ENCODE peak calls at places on chromosomes 2 and 18, in nine cellular contexts. G is CD4-positive, alpha-beta T cell; O is substantia nigra; F is RWPE1; A is cardiac muscle cell; Q is A549; E is endodermal cell; N is psoas muscle; M is HCT116. R is an unnamed sample.

GRCh38 chr2:128155970-128156369 is 65.0 kb downstream of the UGGT1 start:
- DNase-seq in G (no peak), O (no peak), F (no peak), A (peak), Q (no peak), E (no peak), N (no peak), M (no peak), R (no peak)

GRCh38 chr2:62801814-62802524 is 96.5 kb downstream of the EHBP1 start:
- DNase-seq in G (no peak), O (no peak), F (no peak), A (no peak), Q (peak), E (no peak), N (no peak), M (no peak), R (no peak)

GRCh38 chr2:165440367-165440766 is 29.1 kb upstream of the CSRNP3 start:
- DNase-seq in G (no peak), O (no peak), F (no peak), A (no peak), Q (no peak), E (no peak), N (no peak), M (no peak), R (no peak)

GRCh38 chr18:32355896-32356295 is 114.8 kb downstream of the GAREM1 start:
- DNase-seq in G (no peak), O (no peak), F (no peak), A (no peak), Q (no peak), E (no peak), N (no peak), M (no peak), R (no peak)

GRCh38 chr2:133171396-133172004 is 396.8 kb downstream of the NCKAP5 start:
- DNase-seq in G (no peak), O (no peak), F (peak), A (peak), Q (peak), E (peak), N (no peak), M (peak), R (no peak)

GRCh38 chr2:196685792-196686191 is 46.3 kb downstream of the CCDC150 start:
- DNase-seq in G (no peak), O (no peak), F (no peak), A (no peak), Q (peak), E (no peak), N (no peak), M (no peak), R (no peak)

GRCh38 chr18:24190590-24190989 is 51.7 kb downstream of the CABYR start:
- DNase-seq in G (no peak), O (no peak), F (no peak), A (no peak), Q (no peak), E (no peak), N (no peak), M (no peak), R (no peak)

GRCh38 chr2:729363-729762 is 52.2 kb upstream of the TMEM18 start:
- DNase-seq in G (no peak), O (no peak), F (no peak), A (no peak), Q (no peak), E (no peak), N (no peak), M (no peak), R (no peak)

GRCh38 chr2:110828330-110828729 is 96.0 kb downstream of the ACOXL start:
- DNase-seq in G (no peak), O (no peak), F (no peak), A (no peak), Q (peak), E (no peak), N (no peak), M (no peak), R (no peak)

GRCh38 chr2:63053889-63054725 is 3.5 kb downstream of the OTX1 start:
- DNase-seq in G (no peak), O (no peak), F (no peak), A (peak), Q (no peak), E (peak), N (peak), M (no peak), R (no peak)

GRCh38 chr2:150426315-150426714 is 61.2 kb downstream of the RND3 start:
- DNase-seq in G (no peak), O (no peak), F (no peak), A (no peak), Q (no peak), E (no peak), N (no peak), M (no peak), R (no peak)

GRCh38 chr2:157857881-157858280 is 18.2 kb downstream of the ACVR1 start:
- DNase-seq in G (no peak), O (no peak), F (no peak), A (no peak), Q (peak), E (no peak), N (no peak), M (no peak), R (no peak)

GRCh38 chr2:53036196-53036595 is 731.4 kb upstream of the CHAC2 start:
- DNase-seq in G (no peak), O (no peak), F (no peak), A (no peak), Q (no peak), E (no peak), N (no peak), M (no peak), R (no peak)

GRCh38 chr18:21262244-21262643 is 20.2 kb downstream of the GREB1L start:
- DNase-seq in G (no peak), O (no peak), F (no peak), A (no peak), Q (no peak), E (no peak), N (no peak), M (no peak), R (no peak)

GRCh38 chr2:49616800-49617199 is 462.5 kb upstream of the FSHR start:
- DNase-seq in G (no peak), O (no peak), F (no peak), A (peak), Q (peak), E (no peak), N (no peak), M (no peak), R (no peak)

GRCh38 chr2:239443666-239444567 is 43.1 kb upstream of the HDAC4 start:
- DNase-seq in G (no peak), O (no peak), F (peak), A (no peak), Q (no peak), E (peak), N (no peak), M (no peak), R (no peak)
- H3K27ac ChIP-seq in G (no peak), O (peak), F (peak), A (no peak), Q (no peak), E (no peak), N (no peak), M (no peak), R (no peak)

GRCh38 chr2:66080136-66080535 is 354.8 kb upstream of the MEIS1 start:
- DNase-seq in G (no peak), O (no peak), F (no peak), A (no peak), Q (no peak), E (no peak), N (no peak), M (no peak), R (no peak)
- H3K27ac ChIP-seq in G (no peak), O (no peak), F (no peak), A (no peak), Q (no peak), E (no peak), N (no peak), M (no peak), R (no peak)

GRCh38 chr18:62458346-62458745 is 64.5 kb upstream of the ZCCHC2 start:
- DNase-seq in G (no peak), O (no peak), F (no peak), A (no peak), Q (no peak), E (no peak), N (no peak), M (no peak), R (no peak)
- H3K27ac ChIP-seq in G (no peak), O (no peak), F (no peak), A (no peak), Q (no peak), E (no peak), N (peak), M (no peak), R (no peak)

DNA sequence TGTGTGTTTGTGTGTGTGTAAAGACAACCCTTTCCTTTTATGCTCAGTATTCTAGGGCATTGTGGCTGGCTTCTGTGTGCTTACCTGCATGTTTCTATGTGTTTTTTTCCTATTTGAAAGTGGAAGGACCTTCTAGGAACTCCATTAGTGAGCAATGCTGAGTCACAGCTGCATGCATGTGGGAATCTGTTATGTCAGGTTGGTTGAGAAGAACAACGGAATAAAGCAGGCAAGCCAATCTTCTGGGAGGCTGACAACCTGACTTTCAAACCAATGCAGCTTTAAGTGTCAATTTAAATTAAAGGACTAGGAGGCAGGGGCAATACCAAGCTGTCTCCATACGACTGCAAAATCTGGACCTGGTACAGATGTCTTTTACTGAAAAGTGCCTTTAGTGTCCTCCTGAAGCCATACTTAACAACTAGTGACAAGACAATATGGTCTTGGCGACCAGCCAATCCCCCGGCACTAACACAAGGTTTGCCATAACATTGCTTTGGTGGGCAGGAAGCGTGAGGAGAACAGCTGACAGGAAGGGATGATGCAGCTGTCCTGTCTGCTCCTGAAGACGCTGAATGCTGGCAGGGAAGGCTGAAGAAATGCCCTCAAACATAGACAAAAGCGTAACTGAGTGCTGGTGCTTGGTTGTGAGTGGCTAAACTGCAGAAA is 514.7 kb upstream of the CDH7 start:
- DNase-seq in G (no peak), O (no peak), F (peak), A (no peak), Q (no peak), E (no peak), N (no peak), M (no peak), R (no peak)
- H3K27ac ChIP-seq in G (no peak), O (no peak), F (no peak), A (no peak), Q (no peak), E (no peak), N (no peak), M (no peak), R (no peak)

GRCh38 chr2:190589008-190589407 is 54.5 kb upstream of the NEMP2 start:
- DNase-seq in G (no peak), O (no peak), F (no peak), A (no peak), Q (no peak), E (no peak), N (no peak), M (no peak), R (no peak)

GRCh38 chr2:190583507-190584337 is 49.2 kb upstream of the NEMP2 start:
- DNase-seq in G (no peak), O (no peak), F (no peak), A (no peak), Q (no peak), E (no peak), N (peak), M (no peak), R (no peak)

GRCh38 chr2:190585000-190585678 is 50.6 kb upstream of the NEMP2 start:
- DNase-seq in G (no peak), O (no peak), F (no peak), A (no peak), Q (no peak), E (no peak), N (no peak), M (no peak), R (no peak)

GRCh38 chr2:190582761-190583506 is 48.4 kb upstream of the NEMP2 start:
- DNase-seq in G (no peak), O (no peak), F (no peak), A (no peak), Q (no peak), E (no peak), N (no peak), M (no peak), R (no peak)

GRCh38 chr2:190587106-190587505 is 52.6 kb upstream of the NEMP2 start:
- DNase-seq in G (no peak), O (no peak), F (no peak), A (no peak), Q (no peak), E (no peak), N (no peak), M (no peak), R (no peak)
- H3K27ac ChIP-seq in G (no peak), O (no peak), F (no peak), A (no peak), Q (no peak), E (no peak), N (no peak), M (no peak), R (no peak)

DNA sequence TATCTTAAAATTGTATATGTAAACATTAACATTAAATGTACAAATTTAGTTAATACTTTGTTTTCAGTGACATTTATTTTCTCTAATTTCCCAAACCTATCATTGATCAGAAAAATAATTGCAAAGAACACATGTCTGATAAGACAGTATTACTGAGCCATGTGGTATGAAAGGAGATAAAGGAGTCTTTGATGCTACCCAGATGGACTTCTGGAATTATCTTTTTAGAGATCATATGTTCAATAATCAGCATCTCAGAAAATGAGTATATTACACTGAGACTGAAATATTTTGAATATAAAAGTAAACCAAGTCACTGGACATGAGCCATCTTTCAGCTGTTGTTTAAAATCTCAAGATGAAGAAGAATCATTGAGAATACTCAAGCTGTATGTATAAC is 153.3 kb downstream of the PHLPP1 start:
- DNase-seq in G (no peak), O (no peak), F (no peak), A (no peak), Q (no peak), E (no peak), N (no peak), M (no peak), R (no peak)
- H3K27ac ChIP-seq in G (no peak), O (peak), F (no peak), A (peak), Q (no peak), E (no peak), N (no peak), M (no peak), R (peak)

GRCh38 chr2:30293303-30293912 is 62.1 kb downstream of the LBH start:
- DNase-seq in G (no peak), O (no peak), F (peak), A (peak), Q (peak), E (no peak), N (no peak), M (peak), R (no peak)
- H3K27ac ChIP-seq in G (no peak), O (no peak), F (no peak), A (no peak), Q (peak), E (no peak), N (no peak), M (no peak), R (no peak)

DNA sequence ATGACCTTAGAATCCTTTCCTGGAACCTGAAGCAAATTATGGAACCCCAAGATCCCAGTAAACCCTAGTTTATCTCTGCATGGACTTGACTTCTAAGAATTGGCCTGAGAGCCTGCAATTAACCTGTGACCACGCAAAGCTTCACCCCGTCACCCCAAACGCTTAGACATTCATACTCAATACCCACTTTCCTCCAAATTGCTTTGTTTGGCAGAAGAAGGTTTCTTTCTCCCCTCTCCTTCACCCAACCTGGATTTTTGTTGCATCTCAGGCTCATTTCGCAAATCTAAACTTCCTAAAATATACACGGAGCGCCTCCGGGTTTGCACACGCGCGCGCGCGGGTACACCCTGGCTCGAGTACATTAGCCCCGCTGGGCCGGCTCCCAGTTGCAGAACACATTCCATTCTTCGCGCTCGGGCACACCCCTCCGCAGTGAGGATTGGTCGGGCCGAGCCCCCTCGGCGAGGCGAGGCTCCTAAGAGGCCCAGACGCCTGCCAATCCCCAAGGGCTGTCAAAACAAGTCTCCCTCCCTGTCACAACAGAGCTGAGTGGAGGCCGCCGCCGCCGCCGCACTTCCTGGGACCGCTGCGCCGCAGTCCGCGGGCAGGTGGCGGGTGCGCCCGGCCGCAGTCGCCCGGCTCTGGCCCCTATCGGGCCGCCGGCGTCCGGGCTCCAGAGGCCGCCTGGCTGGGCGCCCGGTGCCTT is at the start of gene PLCL1:
- DNase-seq in G (peak), O (peak), F (peak), A (peak), Q (peak), E (peak), N (peak), M (peak), R (peak)
- H3K27ac ChIP-seq in G (peak), O (peak), F (no peak), A (peak), Q (no peak), E (no peak), N (peak), M (no peak), R (peak)

DNA sequence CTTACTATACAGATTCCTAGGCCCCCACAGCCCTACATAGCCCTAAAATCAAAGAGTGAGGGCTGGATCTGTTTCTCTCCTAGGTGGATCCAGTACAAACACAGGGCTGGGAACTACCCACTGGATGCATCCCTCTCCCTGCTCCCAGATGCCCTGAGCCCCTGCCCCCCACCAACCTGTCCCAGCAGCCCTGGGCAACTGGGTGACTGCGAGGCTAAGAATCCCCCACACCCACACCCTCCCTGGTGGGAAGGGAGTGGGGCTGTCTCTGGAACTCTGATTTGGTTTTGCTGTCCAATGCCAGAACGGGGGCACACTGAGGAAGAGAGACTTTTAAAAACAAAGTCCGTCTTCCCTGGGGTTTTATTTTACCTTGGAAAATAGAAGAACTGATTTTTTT is 113.1 kb downstream of the SMAD7 start:
- DNase-seq in G (no peak), O (no peak), F (no peak), A (no peak), Q (no peak), E (no peak), N (no peak), M (no peak), R (peak)
- H3K27ac ChIP-seq in G (no peak), O (no peak), F (peak), A (no peak), Q (no peak), E (no peak), N (no peak), M (no peak), R (no peak)

GRCh38 chr2:238845583-238846480 is 2.1 kb upstream of the TWIST2 start:
- DNase-seq in G (no peak), O (no peak), F (no peak), A (no peak), Q (no peak), E (no peak), N (no peak), M (no peak), R (no peak)

GRCh38 chr2:238848566-238848940 is 668 bp downstream of the TWIST2 start:
- DNase-seq in G (no peak), O (no peak), F (no peak), A (no peak), Q (no peak), E (peak), N (no peak), M (no peak), R (no peak)

GRCh38 chr2:238847841-238848565 is at the start of gene TWIST2:
- DNase-seq in G (no peak), O (no peak), F (peak), A (no peak), Q (peak), E (peak), N (peak), M (no peak), R (no peak)

GRCh38 chr2:238847432-238847801 is 468 bp upstream of the TWIST2 start:
- DNase-seq in G (no peak), O (no peak), F (no peak), A (no peak), Q (no peak), E (no peak), N (no peak), M (no peak), R (no peak)

DNA sequence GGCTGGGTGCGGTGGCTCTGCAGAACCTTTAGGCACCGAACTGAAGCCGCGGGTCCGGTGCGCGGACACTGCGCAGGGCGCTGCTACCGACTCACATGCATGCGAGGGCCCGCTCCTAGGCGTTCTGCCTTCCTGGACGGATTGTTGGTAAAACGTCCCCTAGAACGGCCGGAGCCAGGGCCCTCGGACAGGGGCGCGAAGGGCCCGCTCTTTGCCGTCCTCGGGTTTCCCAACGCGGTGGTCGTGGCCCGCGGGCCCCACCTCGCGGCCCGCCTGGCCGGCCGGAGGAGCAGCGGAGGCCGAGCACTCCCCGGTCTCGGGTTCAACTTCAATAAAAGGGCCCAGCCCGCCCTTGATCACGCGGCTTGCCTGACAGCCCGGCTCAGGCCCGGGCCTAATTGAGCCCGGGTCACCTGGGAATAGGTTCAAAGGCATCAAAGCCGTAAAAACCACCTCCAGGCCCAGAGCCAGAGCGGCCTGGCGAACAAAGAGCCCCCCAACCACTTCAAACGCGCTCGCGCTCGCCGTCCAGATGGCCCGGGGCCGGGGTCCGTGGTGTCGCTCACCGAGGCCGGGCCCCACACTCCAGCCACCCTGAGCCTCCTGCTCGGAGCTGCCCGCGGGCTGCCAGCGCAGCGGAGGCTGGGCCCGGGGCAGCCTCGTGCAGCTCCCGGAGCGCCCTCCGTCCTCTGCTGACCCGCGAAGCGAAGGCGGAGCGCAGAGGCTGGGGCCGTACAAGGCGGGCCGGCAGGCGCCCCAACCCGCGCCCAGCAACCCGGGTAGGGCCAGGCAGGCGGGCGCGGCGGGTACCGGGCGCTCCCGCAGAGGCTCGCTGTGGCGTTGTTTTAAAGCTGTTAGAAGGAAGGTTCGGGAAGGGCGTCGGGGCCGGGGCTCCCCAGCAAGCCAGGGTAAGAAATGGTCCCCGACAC is 1.1 kb upstream of the TWIST2 start:
- DNase-seq in G (no peak), O (no peak), F (no peak), A (no peak), Q (no peak), E (peak), N (peak), M (no peak), R (no peak)
- H3K27ac ChIP-seq in G (no peak), O (no peak), F (peak), A (no peak), Q (peak), E (no peak), N (no peak), M (no peak), R (no peak)